ENCODE peak calls at places on chromosomes 2 and 18, in ten cellular contexts. One of them, this sample, is unnamed.

GRCh38 chr18:6752200-6752873 is 22.8 kb downstream of the ARHGAP28 start:
- DNase-seq in brain microvascular endothelial cell: peak; percentile 92
- DNase-seq in retinal pigment epithelial cell: peak; percentile 43
- DNase-seq in Panc1: no peak
- DNase-seq in nephron progenitor cell: no peak
- DNase-seq in osteoblast: peak; percentile 89
- DNase-seq in fibroblast of lung: peak; percentile 86
- DNase-seq in K562: no peak
- DNase-seq in astrocyte of the cerebellum: peak; percentile 95
- DNase-seq in Calu3: no peak
- DNase-seq in this sample: peak; percentile 89

GRCh38 chr2:20012032-20012281 is 511 bp downstream of the MATN3 start:
- DNase-seq in brain microvascular endothelial cell: no peak
- DNase-seq in retinal pigment epithelial cell: no peak
- DNase-seq in Panc1: no peak
- DNase-seq in nephron progenitor cell: no peak
- DNase-seq in osteoblast: no peak
- DNase-seq in fibroblast of lung: no peak
- DNase-seq in K562: no peak
- DNase-seq in astrocyte of the cerebellum: no peak
- DNase-seq in Calu3: no peak
- DNase-seq in this sample: no peak

GRCh38 chr2:23249348-23249747 is 135.6 kb upstream of the KLHL29 start:
- DNase-seq in brain microvascular endothelial cell: no peak
- DNase-seq in retinal pigment epithelial cell: no peak
- DNase-seq in Panc1: no peak
- DNase-seq in nephron progenitor cell: no peak
- DNase-seq in osteoblast: no peak
- DNase-seq in fibroblast of lung: no peak
- DNase-seq in K562: no peak
- DNase-seq in astrocyte of the cerebellum: no peak
- DNase-seq in Calu3: no peak
- DNase-seq in this sample: no peak

GRCh38 chr2:119408221-119408619 is 23.4 kb upstream of the TMEM37 start:
- DNase-seq in brain microvascular endothelial cell: no peak
- DNase-seq in retinal pigment epithelial cell: no peak
- DNase-seq in Panc1: no peak
- DNase-seq in nephron progenitor cell: no peak
- DNase-seq in osteoblast: no peak
- DNase-seq in fibroblast of lung: no peak
- DNase-seq in K562: no peak
- DNase-seq in astrocyte of the cerebellum: no peak
- DNase-seq in Calu3: no peak
- DNase-seq in this sample: no peak

GRCh38 chr18:6955304-6955703 is 162.3 kb downstream of the LAMA1 start:
- DNase-seq in brain microvascular endothelial cell: no peak
- DNase-seq in retinal pigment epithelial cell: no peak
- DNase-seq in Panc1: no peak
- DNase-seq in nephron progenitor cell: no peak
- DNase-seq in osteoblast: no peak
- DNase-seq in fibroblast of lung: no peak
- DNase-seq in K562: no peak
- DNase-seq in astrocyte of the cerebellum: no peak
- DNase-seq in Calu3: no peak
- DNase-seq in this sample: no peak

GRCh38 chr18:10588975-10589374 is 63.1 kb downstream of the NAPG start:
- DNase-seq in brain microvascular endothelial cell: no peak
- DNase-seq in retinal pigment epithelial cell: no peak
- DNase-seq in Panc1: no peak
- DNase-seq in nephron progenitor cell: no peak
- DNase-seq in osteoblast: peak; percentile 45
- DNase-seq in fibroblast of lung: no peak
- DNase-seq in K562: peak; percentile 72
- DNase-seq in astrocyte of the cerebellum: no peak
- DNase-seq in Calu3: no peak
- DNase-seq in this sample: no peak

GRCh38 chr18:74430811-74431571 is 26.1 kb downstream of the DIPK1C start:
- DNase-seq in brain microvascular endothelial cell: no peak
- DNase-seq in retinal pigment epithelial cell: no peak
- DNase-seq in Panc1: no peak
- DNase-seq in nephron progenitor cell: no peak
- DNase-seq in osteoblast: no peak
- DNase-seq in fibroblast of lung: no peak
- DNase-seq in K562: no peak
- DNase-seq in astrocyte of the cerebellum: no peak
- DNase-seq in Calu3: no peak
- DNase-seq in this sample: no peak

GRCh38 chr18:64175432-64175831 is 26.5 kb upstream of the LINC00305 start:
- DNase-seq in brain microvascular endothelial cell: no peak
- DNase-seq in retinal pigment epithelial cell: no peak
- DNase-seq in Panc1: no peak
- DNase-seq in nephron progenitor cell: no peak
- DNase-seq in osteoblast: no peak
- DNase-seq in fibroblast of lung: no peak
- DNase-seq in K562: no peak
- DNase-seq in astrocyte of the cerebellum: no peak
- DNase-seq in Calu3: no peak
- DNase-seq in this sample: no peak

GRCh38 chr18:43571078-43571689 is 293.9 kb upstream of the SYT4 start:
- DNase-seq in brain microvascular endothelial cell: peak; percentile 65
- DNase-seq in retinal pigment epithelial cell: no peak
- DNase-seq in Panc1: no peak
- DNase-seq in nephron progenitor cell: peak; percentile 41
- DNase-seq in osteoblast: no peak
- DNase-seq in fibroblast of lung: peak; percentile 67
- DNase-seq in K562: peak; percentile 8
- DNase-seq in astrocyte of the cerebellum: peak; percentile 56
- DNase-seq in Calu3: peak; percentile 42
- DNase-seq in this sample: peak; percentile 75

GRCh38 chr18:55073116-55073515 is 113.9 kb upstream of the CCDC68 start:
- DNase-seq in brain microvascular endothelial cell: no peak
- DNase-seq in retinal pigment epithelial cell: no peak
- DNase-seq in Panc1: no peak
- DNase-seq in nephron progenitor cell: no peak
- DNase-seq in osteoblast: no peak
- DNase-seq in fibroblast of lung: no peak
- DNase-seq in K562: no peak
- DNase-seq in astrocyte of the cerebellum: no peak
- DNase-seq in Calu3: no peak
- DNase-seq in this sample: no peak

GRCh38 chr2:113895301-113895700 is 5.4 kb downstream of the ACTR3 start:
- DNase-seq in brain microvascular endothelial cell: no peak
- DNase-seq in retinal pigment epithelial cell: no peak
- DNase-seq in Panc1: no peak
- DNase-seq in nephron progenitor cell: no peak
- DNase-seq in osteoblast: no peak
- DNase-seq in fibroblast of lung: no peak
- DNase-seq in K562: no peak
- DNase-seq in astrocyte of the cerebellum: no peak
- DNase-seq in Calu3: no peak
- DNase-seq in this sample: no peak

GRCh38 chr2:85455552-85456090 is 37.1 kb downstream of the SH2D6 start:
- DNase-seq in brain microvascular endothelial cell: no peak
- DNase-seq in retinal pigment epithelial cell: no peak
- DNase-seq in Panc1: no peak
- DNase-seq in nephron progenitor cell: no peak
- DNase-seq in osteoblast: no peak
- DNase-seq in fibroblast of lung: no peak
- DNase-seq in K562: no peak
- DNase-seq in astrocyte of the cerebellum: no peak
- DNase-seq in Calu3: no peak
- DNase-seq in this sample: no peak

GRCh38 chr2:60152226-60152833 is 401.1 kb downstream of the BCL11A start:
- DNase-seq in brain microvascular endothelial cell: peak; percentile 27
- DNase-seq in retinal pigment epithelial cell: no peak
- DNase-seq in Panc1: peak; percentile 10
- DNase-seq in nephron progenitor cell: no peak
- DNase-seq in osteoblast: no peak
- DNase-seq in fibroblast of lung: peak; percentile 11
- DNase-seq in K562: peak; percentile 57
- DNase-seq in astrocyte of the cerebellum: peak; percentile 1
- DNase-seq in Calu3: peak; percentile 8
- DNase-seq in this sample: peak; percentile 50

DNA sequence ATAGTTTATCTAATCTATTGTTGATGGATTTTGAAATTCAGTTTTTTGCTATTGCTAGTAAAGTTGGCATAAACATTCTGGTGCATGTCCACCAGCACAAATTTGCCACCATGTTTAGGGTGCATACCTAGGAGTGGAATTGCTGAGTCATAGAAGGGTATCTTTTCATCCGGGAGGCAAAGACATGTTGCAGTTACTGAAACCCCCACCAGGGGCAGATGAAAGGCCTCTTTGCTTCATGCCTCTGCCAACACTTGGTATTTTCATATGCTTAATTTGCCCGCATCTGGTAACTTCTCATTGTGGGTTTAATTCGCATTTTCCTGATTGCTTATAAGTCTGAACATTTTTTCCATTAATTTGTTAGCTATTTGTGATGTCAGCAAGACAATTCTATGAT is 8.2 kb downstream of the DCC start:
- DNase-seq in brain microvascular endothelial cell: no peak
- DNase-seq in retinal pigment epithelial cell: no peak
- DNase-seq in Panc1: no peak
- DNase-seq in nephron progenitor cell: no peak
- DNase-seq in osteoblast: no peak
- DNase-seq in fibroblast of lung: no peak
- DNase-seq in K562: peak; percentile 38
- DNase-seq in astrocyte of the cerebellum: no peak
- DNase-seq in Calu3: peak; percentile 37
- DNase-seq in this sample: peak; percentile 22
- TF ChIP-seq CTCF in brain microvascular endothelial cell: peak; percentile 63
- TF ChIP-seq CTCF in retinal pigment epithelial cell: peak; percentile 57
- TF ChIP-seq CTCF in Panc1: peak; percentile 18
- TF ChIP-seq CTCF in nephron progenitor cell: peak; percentile 41
- TF ChIP-seq CTCF in osteoblast: no peak
- TF ChIP-seq CTCF in fibroblast of lung: peak; percentile 11
- TF ChIP-seq CTCF in K562: no peak
- TF ChIP-seq CTCF in astrocyte of the cerebellum: peak; percentile 41
- TF ChIP-seq CTCF in Calu3: peak; percentile 48
- TF ChIP-seq CTCF in this sample: peak; percentile 60

GRCh38 chr2:171958475-171958874 is 36.2 kb downstream of the HAT1 start:
- DNase-seq in brain microvascular endothelial cell: peak; percentile 9
- DNase-seq in retinal pigment epithelial cell: no peak
- DNase-seq in Panc1: no peak
- DNase-seq in nephron progenitor cell: no peak
- DNase-seq in osteoblast: no peak
- DNase-seq in fibroblast of lung: peak; percentile 81
- DNase-seq in K562: no peak
- DNase-seq in astrocyte of the cerebellum: no peak
- DNase-seq in Calu3: no peak
- DNase-seq in this sample: peak; percentile 78

GRCh38 chr2:171960570-171960969 is 38.3 kb downstream of the HAT1 start:
- DNase-seq in brain microvascular endothelial cell: no peak
- DNase-seq in retinal pigment epithelial cell: no peak
- DNase-seq in Panc1: no peak
- DNase-seq in nephron progenitor cell: no peak
- DNase-seq in osteoblast: no peak
- DNase-seq in fibroblast of lung: no peak
- DNase-seq in K562: no peak
- DNase-seq in astrocyte of the cerebellum: no peak
- DNase-seq in Calu3: no peak
- DNase-seq in this sample: no peak

GRCh38 chr2:171956135-171956830 is 34.0 kb downstream of the HAT1 start:
- DNase-seq in brain microvascular endothelial cell: no peak
- DNase-seq in retinal pigment epithelial cell: no peak
- DNase-seq in Panc1: no peak
- DNase-seq in nephron progenitor cell: no peak
- DNase-seq in osteoblast: no peak
- DNase-seq in fibroblast of lung: peak; percentile 12
- DNase-seq in K562: no peak
- DNase-seq in astrocyte of the cerebellum: no peak
- DNase-seq in Calu3: no peak
- DNase-seq in this sample: no peak

GRCh38 chr2:171959998-171960397 is 37.7 kb downstream of the HAT1 start:
- DNase-seq in brain microvascular endothelial cell: no peak
- DNase-seq in retinal pigment epithelial cell: no peak
- DNase-seq in Panc1: no peak
- DNase-seq in nephron progenitor cell: no peak
- DNase-seq in osteoblast: no peak
- DNase-seq in fibroblast of lung: no peak
- DNase-seq in K562: no peak
- DNase-seq in astrocyte of the cerebellum: no peak
- DNase-seq in Calu3: no peak
- DNase-seq in this sample: no peak

GRCh38 chr2:171957061-171957460 is 34.8 kb downstream of the HAT1 start:
- DNase-seq in brain microvascular endothelial cell: no peak
- DNase-seq in retinal pigment epithelial cell: no peak
- DNase-seq in Panc1: no peak
- DNase-seq in nephron progenitor cell: no peak
- DNase-seq in osteoblast: peak; percentile 42
- DNase-seq in fibroblast of lung: peak; percentile 6
- DNase-seq in K562: no peak
- DNase-seq in astrocyte of the cerebellum: no peak
- DNase-seq in Calu3: no peak
- DNase-seq in this sample: no peak
- TF ChIP-seq CTCF in brain microvascular endothelial cell: peak; percentile 17
- TF ChIP-seq CTCF in retinal pigment epithelial cell: peak; percentile 11
- TF ChIP-seq CTCF in Panc1: no peak
- TF ChIP-seq CTCF in nephron progenitor cell: no peak
- TF ChIP-seq CTCF in osteoblast: peak; percentile 42
- TF ChIP-seq CTCF in fibroblast of lung: no peak
- TF ChIP-seq CTCF in K562: peak; percentile 18
- TF ChIP-seq CTCF in astrocyte of the cerebellum: no peak
- TF ChIP-seq CTCF in Calu3: no peak
- TF ChIP-seq CTCF in this sample: peak; percentile 29

DNA sequence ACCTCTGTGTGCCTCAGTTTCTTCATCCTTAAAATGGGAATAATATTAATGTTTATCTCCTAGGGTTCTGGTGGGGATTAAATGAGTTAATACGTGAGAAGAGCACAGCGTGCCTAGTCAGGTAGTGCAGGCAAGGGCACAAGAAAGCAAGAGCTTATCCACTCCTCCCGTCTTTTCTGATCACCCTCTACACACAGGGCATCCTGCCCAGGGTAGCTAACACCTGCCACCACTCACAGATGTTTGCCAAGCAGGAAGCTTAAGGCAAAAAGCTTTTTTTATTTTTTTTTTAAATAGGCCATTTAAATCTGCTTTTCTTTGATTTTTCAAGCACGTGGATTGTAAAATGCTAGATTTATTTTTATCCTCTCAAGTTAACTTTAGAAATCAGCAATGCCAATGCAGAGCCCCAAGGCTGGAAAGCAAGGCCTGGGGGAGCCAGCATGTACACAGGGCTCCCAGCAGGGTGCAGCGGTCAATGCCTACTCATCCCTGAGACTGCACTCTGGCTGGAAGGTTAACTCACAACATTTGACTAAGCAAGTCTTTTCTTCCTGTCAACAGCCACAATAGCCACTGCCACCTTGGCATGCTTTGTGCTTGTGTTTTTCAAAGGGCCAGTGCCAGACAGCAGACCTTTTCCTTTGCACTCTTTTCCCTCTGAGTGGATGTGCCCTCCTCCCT is 86.5 kb upstream of the ACAA2 start:
- DNase-seq in brain microvascular endothelial cell: no peak
- DNase-seq in retinal pigment epithelial cell: no peak
- DNase-seq in Panc1: no peak
- DNase-seq in nephron progenitor cell: no peak
- DNase-seq in osteoblast: no peak
- DNase-seq in fibroblast of lung: no peak
- DNase-seq in K562: no peak
- DNase-seq in astrocyte of the cerebellum: no peak
- DNase-seq in Calu3: peak; percentile 12
- DNase-seq in this sample: no peak
- TF ChIP-seq CTCF in brain microvascular endothelial cell: peak; percentile 11
- TF ChIP-seq CTCF in retinal pigment epithelial cell: peak; percentile 48
- TF ChIP-seq CTCF in Panc1: no peak
- TF ChIP-seq CTCF in nephron progenitor cell: no peak
- TF ChIP-seq CTCF in osteoblast: no peak
- TF ChIP-seq CTCF in fibroblast of lung: no peak
- TF ChIP-seq CTCF in K562: no peak
- TF ChIP-seq CTCF in astrocyte of the cerebellum: no peak
- TF ChIP-seq CTCF in Calu3: no peak
- TF ChIP-seq CTCF in this sample: peak; percentile 13

GRCh38 chr2:127453392-127454171 is 35.4 kb downstream of the PROC start:
- DNase-seq in brain microvascular endothelial cell: no peak
- DNase-seq in retinal pigment epithelial cell: no peak
- DNase-seq in Panc1: no peak
- DNase-seq in nephron progenitor cell: no peak
- DNase-seq in osteoblast: no peak
- DNase-seq in fibroblast of lung: no peak
- DNase-seq in K562: peak; percentile 68
- DNase-seq in astrocyte of the cerebellum: no peak
- DNase-seq in Calu3: no peak
- DNase-seq in this sample: peak; percentile 25
- TF ChIP-seq CTCF in brain microvascular endothelial cell: peak; percentile 30
- TF ChIP-seq CTCF in retinal pigment epithelial cell: peak; percentile 17
- TF ChIP-seq CTCF in Panc1: peak; percentile 64
- TF ChIP-seq CTCF in nephron progenitor cell: no peak
- TF ChIP-seq CTCF in osteoblast: peak; percentile 28
- TF ChIP-seq CTCF in fibroblast of lung: no peak
- TF ChIP-seq CTCF in K562: peak; percentile 66
- TF ChIP-seq CTCF in astrocyte of the cerebellum: peak; percentile 13
- TF ChIP-seq CTCF in Calu3: no peak
- TF ChIP-seq CTCF in this sample: peak; percentile 47

This sample was measured in choroid plexus epithelial cell.